ENCODE peak calls at places on chromosome 9, in four cellular contexts. One of them, this sample, is unnamed.

GRCh38 chr9:113398796-113399195 is 2.3 kb downstream of the ALAD start:
- DNase-seq in psoas muscle: no peak
- DNase-seq in epithelial cell of esophagus: no peak
- DNase-seq in ELF-1: peak
- DNase-seq in this sample: no peak

GRCh38 chr9:131403493-131403773 is 9.5 kb downstream of the PRRC2B start:
- DNase-seq in ELF-1: no peak
- DNase-seq in epithelial cell of esophagus: no peak
- DNase-seq in psoas muscle: no peak
- DNase-seq in this sample: no peak

GRCh38 chr9:133468374-133468773 is 8.6 kb downstream of the CACFD1 start:
- DNase-seq in psoas muscle: no peak
- DNase-seq in epithelial cell of esophagus: no peak
- DNase-seq in ELF-1: no peak
- DNase-seq in this sample: no peak

GRCh38 chr9:121252104-121252851 is 15.7 kb upstream of the GSN start:
- DNase-seq in ELF-1: no peak
- DNase-seq in epithelial cell of esophagus: no peak
- DNase-seq in psoas muscle: no peak
- DNase-seq in this sample: no peak

GRCh38 chr9:4508246-4508906 is 18.1 kb downstream of the SLC1A1 start:
- DNase-seq in psoas muscle: no peak
- DNase-seq in ELF-1: no peak
- DNase-seq in epithelial cell of esophagus: peak
- DNase-seq in this sample: no peak

GRCh38 chr9:90393355-90394152 is 249.1 kb downstream of the DIRAS2 start:
- DNase-seq in epithelial cell of esophagus: peak
- DNase-seq in psoas muscle: no peak
- DNase-seq in ELF-1: no peak
- DNase-seq in this sample: no peak

GRCh38 chr9:21334969-21335632 is at the start of gene KLHL9:
- DNase-seq in psoas muscle: peak
- DNase-seq in epithelial cell of esophagus: peak
- DNase-seq in ELF-1: peak
- DNase-seq in this sample: peak

GRCh38 chr9:2876726-2877125 is 32.8 kb upstream of the PUM3 start:
- DNase-seq in ELF-1: no peak
- DNase-seq in epithelial cell of esophagus: no peak
- DNase-seq in psoas muscle: peak
- DNase-seq in this sample: no peak

GRCh38 chr9:106772523-106773290 is 90.3 kb upstream of the ZNF462 start:
- DNase-seq in epithelial cell of esophagus: peak
- DNase-seq in psoas muscle: no peak
- DNase-seq in ELF-1: no peak
- DNase-seq in this sample: no peak

GRCh38 chr9:2242778-2243395 is 227.7 kb downstream of the SMARCA2 start:
- DNase-seq in psoas muscle: no peak
- DNase-seq in ELF-1: peak
- DNase-seq in epithelial cell of esophagus: no peak
- DNase-seq in this sample: no peak

GRCh38 chr9:119368681-119369581 is at the start of gene BRINP1:
- DNase-seq in ELF-1: peak
- DNase-seq in psoas muscle: peak
- DNase-seq in epithelial cell of esophagus: peak
- DNase-seq in this sample: no peak

GRCh38 chr9:69898714-69899209 is 78.1 kb downstream of the CFAP95 start:
- DNase-seq in epithelial cell of esophagus: peak
- DNase-seq in psoas muscle: no peak
- DNase-seq in ELF-1: no peak
- DNase-seq in this sample: no peak

GRCh38 chr9:69420611-69421270 is 95.7 kb downstream of the ENTREP1 start:
- DNase-seq in ELF-1: no peak
- DNase-seq in psoas muscle: no peak
- DNase-seq in epithelial cell of esophagus: no peak
- DNase-seq in this sample: no peak

GRCh38 chr9:133065070-133065388 is 3.2 kb downstream of the CEL start:
- DNase-seq in ELF-1: no peak
- DNase-seq in epithelial cell of esophagus: no peak
- DNase-seq in psoas muscle: no peak
- DNase-seq in this sample: no peak

GRCh38 chr9:137066096-137066861 is 4.1 kb downstream of the SAPCD2 start:
- DNase-seq in epithelial cell of esophagus: no peak
- DNase-seq in psoas muscle: no peak
- DNase-seq in ELF-1: no peak
- DNase-seq in this sample: no peak

GRCh38 chr9:8726692-8727091 is 927.1 kb upstream of the DMAC1 start:
- DNase-seq in psoas muscle: no peak
- DNase-seq in epithelial cell of esophagus: no peak
- DNase-seq in ELF-1: no peak
- DNase-seq in this sample: no peak

GRCh38 chr9:89022902-89023301 is 31.6 kb downstream of the S1PR3 start:
- DNase-seq in psoas muscle: no peak
- DNase-seq in ELF-1: peak
- DNase-seq in epithelial cell of esophagus: no peak
- DNase-seq in this sample: no peak

GRCh38 chr9:108412755-108413154 is 443.0 kb downstream of the ACTL7B start:
- DNase-seq in ELF-1: peak
- DNase-seq in psoas muscle: no peak
- DNase-seq in epithelial cell of esophagus: peak
- DNase-seq in this sample: no peak

GRCh38 chr9:130451509-130452388 is 7.0 kb downstream of the ASS1 start:
- DNase-seq in ELF-1: peak
- DNase-seq in epithelial cell of esophagus: peak
- DNase-seq in psoas muscle: peak
- DNase-seq in this sample: no peak

GRCh38 chr9:106993603-106994002 is 130.6 kb downstream of the ZNF462 start:
- DNase-seq in ELF-1: no peak
- DNase-seq in psoas muscle: no peak
- DNase-seq in epithelial cell of esophagus: no peak
- DNase-seq in this sample: no peak

GRCh38 chr9:108761530-108762347 is 94.0 kb downstream of the ACTL7B start:
- DNase-seq in psoas muscle: peak
- DNase-seq in ELF-1: peak
- DNase-seq in epithelial cell of esophagus: peak
- DNase-seq in this sample: no peak

GRCh38 chr9:136847827-136848392 is 1.3 kb upstream of the PHPT1 start:
- DNase-seq in epithelial cell of esophagus: peak
- DNase-seq in psoas muscle: peak
- DNase-seq in ELF-1: peak
- DNase-seq in this sample: peak

GRCh38 chr9:116153765-116154333 is at the start of gene PAPPA:
- DNase-seq in psoas muscle: no peak
- DNase-seq in ELF-1: no peak
- DNase-seq in epithelial cell of esophagus: no peak
- DNase-seq in this sample: no peak

GRCh38 chr9:93116049-93116961 is 17.7 kb downstream of the NINJ1 start:
- DNase-seq in ELF-1: no peak
- DNase-seq in epithelial cell of esophagus: no peak
- DNase-seq in psoas muscle: peak
- DNase-seq in this sample: no peak

GRCh38 chr9:127792417-127793031 is 6.7 kb downstream of the CDK9 start:
- DNase-seq in epithelial cell of esophagus: no peak
- DNase-seq in psoas muscle: no peak
- DNase-seq in ELF-1: no peak
- DNase-seq in this sample: no peak

GRCh38 chr9:126986506-126986951 is 71.9 kb downstream of the RALGPS1 start:
- DNase-seq in psoas muscle: no peak
- DNase-seq in ELF-1: no peak
- DNase-seq in epithelial cell of esophagus: peak
- DNase-seq in this sample: peak

GRCh38 chr9:109640232-109641078 is 139.5 kb upstream of the PALM2AKAP2 start:
- DNase-seq in epithelial cell of esophagus: peak
- DNase-seq in psoas muscle: peak
- DNase-seq in ELF-1: peak
- DNase-seq in this sample: no peak

GRCh38 chr9:126301985-126302603 is 24.5 kb upstream of the MVB12B start:
- DNase-seq in psoas muscle: no peak
- DNase-seq in ELF-1: peak
- DNase-seq in epithelial cell of esophagus: peak
- DNase-seq in this sample: peak

GRCh38 chr9:71663216-71663615 is 105.1 kb downstream of the CEMIP2 start:
- DNase-seq in ELF-1: peak
- DNase-seq in psoas muscle: no peak
- DNase-seq in epithelial cell of esophagus: no peak
- DNase-seq in this sample: no peak

GRCh38 chr9:69412741-69413150 is 87.7 kb downstream of the ENTREP1 start:
- DNase-seq in psoas muscle: peak
- DNase-seq in epithelial cell of esophagus: peak
- DNase-seq in ELF-1: peak
- DNase-seq in this sample: no peak

GRCh38 chr9:94865599-94866456 is 139.3 kb downstream of the AOPEP start:
- DNase-seq in ELF-1: no peak
- DNase-seq in psoas muscle: peak
- DNase-seq in epithelial cell of esophagus: no peak
- DNase-seq in this sample: no peak

This sample was measured in naive thymus-derived CD8-positive, alpha-beta T cell.